ENCODE peak calls at places on chromosomes 12 and 14, in five cellular contexts. M is smooth muscle cell of the brain vasculature; T is PC-3; U is CD4-positive, alpha-beta T cell; E is activated naive CD4-positive, alpha-beta T cell treated with anti-CD3 and anti-CD28 coated beads, Interleukin-2, amount 10 ng/mL, durations not matched to agents 7 days and 5 days. G is an unnamed sample.

GRCh38 chr12:86660488-86661171 is 404.4 kb upstream of the MGAT4C start:
- DNase-seq in M (no peak), T (peak), U (no peak), E (no peak), G (no peak)

GRCh38 chr12:121956041-121956341 is 37.6 kb downstream of the CFAP251 start:
- DNase-seq in M (no peak), T (no peak), U (no peak), E (no peak), G (no peak)

GRCh38 chr14:92511472-92512247 is 1.9 kb upstream of the RIN3 start:
- DNase-seq in M (peak), T (peak), U (no peak), E (no peak), G (no peak)

GRCh38 chr12:12572659-12573058 is 10.0 kb upstream of the DUSP16 start:
- DNase-seq in M (no peak), T (no peak), U (no peak), E (no peak), G (no peak)

GRCh38 chr12:2339022-2339431 is 286.2 kb downstream of the CACNA1C start:
- DNase-seq in M (no peak), T (peak), U (no peak), E (no peak), G (no peak)

GRCh38 chr12:46722737-46723136 is 103.1 kb downstream of the SLC38A4 start:
- DNase-seq in M (no peak), T (peak), U (no peak), E (no peak), G (no peak)

GRCh38 chr12:126663304-126664094 is 1598.3 kb downstream of the AACS start:
- DNase-seq in M (no peak), T (peak), U (no peak), E (peak), G (no peak)

GRCh38 chr12:52495385-52495784 is 2.3 kb upstream of the KRT6A start:
- DNase-seq in M (no peak), T (peak), U (no peak), E (no peak), G (no peak)

GRCh38 chr14:105537580-105538474 is 11.4 kb downstream of the TMEM121 start:
- DNase-seq in M (no peak), T (peak), U (peak), E (peak), G (no peak)

GRCh38 chr12:94147991-94148840 is at the start of gene PLXNC1:
- DNase-seq in M (no peak), T (no peak), U (peak), E (peak), G (no peak)

GRCh38 chr14:74765721-74766120 is 2.6 kb downstream of the YLPM1 start:
- DNase-seq in M (no peak), T (no peak), U (no peak), E (peak), G (no peak)

GRCh38 chr14:100106260-100106659 is 41.0 kb downstream of the EVL start:
- DNase-seq in M (no peak), T (no peak), U (peak), E (peak), G (no peak)

GRCh38 chr12:110725267-110725666 is 17.4 kb downstream of the PPP1CC start:
- DNase-seq in M (no peak), T (no peak), U (no peak), E (no peak), G (no peak)

GRCh38 chr12:86712425-86712843 is 456.2 kb upstream of the MGAT4C start:
- DNase-seq in M (peak), T (peak), U (no peak), E (no peak), G (no peak)

GRCh38 chr14:76376001-76376404 is at the start of gene ESRRB:
- DNase-seq in M (no peak), T (no peak), U (no peak), E (no peak), G (no peak)

GRCh38 chr14:91059576-91060471 is 617 bp downstream of the RPS6KA5 start:
- DNase-seq in M (no peak), T (peak), U (peak), E (peak), G (peak)